ENCODE peak calls at places on chromosomes 16 and 17, in nine cellular contexts. I is uterus, D is heart left ventricle, N is GM06990, O is skeletal muscle cell, L is adipocyte, X is GM23338, Y is mucosa of descending colon, C is Peyer's patch. Q is an unnamed sample.

GRCh38 chr16:18024566-18024965 is 312.0 kb downstream of the NPIPA8 start:
- DNase-seq in L (no peak), D (no peak), N (no peak), I (no peak), O (no peak), C (no peak), X (no peak), Y (no peak), Q (no peak)

GRCh38 chr17:61285483-61286320 is 113.9 kb upstream of the TBX2 start:
- DNase-seq in O (peak; percentile 96), I (no peak), X (peak; percentile 70), D (no peak), L (peak; percentile 43), Y (no peak), N (no peak), C (no peak), Q (peak; percentile 86)

GRCh38 chr17:50165867-50166517 is at the start of gene SGCA:
- DNase-seq in Y (no peak), D (peak; percentile 76), N (no peak), O (no peak), I (no peak), L (no peak), C (no peak), X (no peak), Q (no peak)

GRCh38 chr16:27390157-27390556 is 11.8 kb upstream of the IL21R start:
- DNase-seq in I (no peak), L (no peak), N (no peak), O (no peak), C (no peak), Y (no peak), D (no peak), X (no peak), Q (no peak)

GRCh38 chr17:73906896-73907600 is 262.8 kb upstream of the SDK2 start:
- DNase-seq in X (no peak), C (no peak), O (no peak), I (no peak), L (no peak), D (no peak), Y (no peak), N (no peak), Q (no peak)

GRCh38 chr16:3065069-3065741 is at the start of gene IL32:
- DNase-seq in I (peak; percentile 53), O (peak; percentile 26), X (no peak), Y (peak; percentile 84), N (no peak), L (peak; percentile 82), D (peak; percentile 72), C (peak; percentile 65), Q (peak; percentile 86)

GRCh38 chr17:15181333-15181732 is 83.8 kb downstream of the PMP22 start:
- DNase-seq in N (no peak), X (no peak), O (no peak), L (no peak), C (no peak), D (no peak), I (no peak), Y (no peak), Q (no peak)

GRCh38 chr17:31596382-31597323 is 205.2 kb downstream of the RAB11FIP4 start:
- DNase-seq in C (peak; percentile 78), X (peak; percentile 32), D (peak; percentile 86), N (peak; percentile 81), I (peak; percentile 69), Y (peak; percentile 41), O (peak; percentile 97), L (peak; percentile 96), Q (peak; percentile 96)

GRCh38 chr17:73170921-73171320 is 6.1 kb downstream of the SSTR2 start:
- DNase-seq in I (no peak), O (no peak), Y (no peak), L (no peak), X (no peak), D (no peak), N (no peak), C (no peak), Q (no peak)

GRCh38 chr17:75570772-75571171 is 16.8 kb upstream of the MYO15B start:
- DNase-seq in X (no peak), L (no peak), I (no peak), O (no peak), C (no peak), Y (no peak), N (no peak), D (no peak), Q (no peak)

GRCh38 chr17:75572713-75573539 is 14.7 kb upstream of the MYO15B start:
- DNase-seq in Y (no peak), O (no peak), X (no peak), N (no peak), I (no peak), D (no peak), L (no peak), C (no peak), Q (no peak)

GRCh38 chr17:75571197-75571884 is 16.3 kb upstream of the MYO15B start:
- DNase-seq in N (peak; percentile 71), C (peak; percentile 77), X (no peak), Y (no peak), D (no peak), L (no peak), I (no peak), O (no peak), Q (peak; percentile 26)

GRCh38 chr17:75570034-75570676 is 17.4 kb upstream of the MYO15B start:
- DNase-seq in I (no peak), L (no peak), Y (no peak), O (no peak), N (no peak), C (no peak), X (no peak), D (no peak), Q (no peak)

DNA sequence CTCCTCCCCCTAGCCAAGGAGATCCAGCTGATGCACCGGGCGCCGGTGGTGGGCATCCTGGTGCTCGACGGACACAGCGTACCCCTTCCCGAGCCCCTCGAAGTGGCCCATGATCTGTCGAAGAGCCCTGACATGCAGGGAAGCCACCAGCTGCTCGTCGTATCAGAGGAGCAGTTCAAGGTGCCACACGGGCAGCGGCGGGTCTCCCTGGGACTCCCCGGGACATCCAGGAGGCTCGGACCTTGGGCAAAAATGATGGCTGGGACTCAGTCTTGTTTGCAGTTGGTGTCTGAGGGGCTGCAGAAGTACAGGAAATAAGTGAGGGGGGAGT is 15.8 kb upstream of the MYO15B start:
- DNase-seq in C (no peak), O (no peak), I (no peak), L (no peak), D (no peak), Y (no peak), N (no peak), X (no peak), Q (no peak)
- H3K4me3 ChIP-seq in C (no peak overlapping the region), O (no peak overlapping the region), I (no peak overlapping the region), L (no peak overlapping the region), D (no peak overlapping the region), Y (no peak overlapping the region), N (peak overlapping the region; percentile 28), X (no peak overlapping the region), Q (no peak overlapping the region)

GRCh38 chr16:69727916-69728270 is 1.5 kb upstream of the NQO1 start:
- DNase-seq in X (no peak), C (no peak), O (no peak), D (no peak), I (no peak), L (no peak), N (no peak), Y (peak; percentile 25), Q (no peak)

GRCh38 chr16:69726313-69727060 is at the start of gene NQO1:
- DNase-seq in O (peak; percentile 94), Y (peak; percentile 96), N (peak; percentile 94), L (peak; percentile 98), X (peak; percentile 98), C (peak; percentile 95), D (peak; percentile 96), I (peak; percentile 91), Q (peak; percentile 99)

GRCh38 chr16:69732101-69732500 is 5.7 kb upstream of the NQO1 start:
- DNase-seq in D (no peak), Y (peak; percentile 37), I (no peak), L (no peak), C (no peak), X (no peak), N (no peak), O (no peak), Q (no peak)
- H3K4me3 ChIP-seq in D (no peak overlapping the region), Y (no peak overlapping the region), I (no peak overlapping the region), L (no peak overlapping the region), C (no peak overlapping the region), X (no peak overlapping the region), N (no peak overlapping the region), O (no peak overlapping the region), Q (no peak overlapping the region)

DNA sequence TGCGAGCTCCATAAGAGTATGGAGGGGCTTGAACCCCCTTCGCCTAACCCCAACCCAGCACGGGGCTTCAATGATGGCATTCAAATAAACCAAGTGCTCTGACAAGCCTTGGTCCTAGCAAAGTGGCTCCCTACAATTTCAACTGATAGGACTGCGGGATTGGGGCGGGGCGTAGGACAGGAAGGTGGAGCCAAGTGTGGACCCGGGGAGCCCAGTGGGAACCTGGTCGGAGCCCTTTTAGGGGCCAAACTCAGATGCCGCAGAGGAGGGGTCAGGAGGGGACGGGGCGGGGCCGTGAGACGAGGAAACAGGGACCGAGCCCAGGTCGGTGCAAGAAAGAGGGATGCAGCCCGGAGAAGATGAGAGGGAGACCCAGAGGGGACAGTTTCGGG is 13.2 kb upstream of the CDIPT start:
- DNase-seq in X (peak; percentile 94), Y (no peak), L (no peak), D (no peak), O (no peak), C (no peak), N (no peak), I (no peak), Q (no peak)
- H3K4me3 ChIP-seq in X (peak overlapping the region; percentile 54), Y (no peak overlapping the region), L (no peak overlapping the region), D (no peak overlapping the region), O (peak overlapping the region; percentile 5), C (peak overlapping the region; percentile 15), N (no peak overlapping the region), I (no peak overlapping the region), Q (no peak overlapping the region)

GRCh38 chr17:44383861-44384260 is 5.6 kb downstream of the ITGA2B start:
- DNase-seq in I (no peak), L (no peak), X (no peak), N (no peak), C (no peak), O (no peak), Y (no peak), D (no peak), Q (no peak)

GRCh38 chr17:44383363-44383762 is 6.1 kb downstream of the ITGA2B start:
- DNase-seq in C (no peak), X (no peak), Y (no peak), I (no peak), O (no peak), D (no peak), L (no peak), N (no peak), Q (no peak)

GRCh38 chr17:44384823-44385286 is 4.6 kb downstream of the ITGA2B start:
- DNase-seq in I (no peak), D (no peak), Y (no peak), L (no peak), O (no peak), N (no peak), C (no peak), X (peak; percentile 68), Q (no peak)

GRCh38 chr17:44385287-44386181 is 3.9 kb downstream of the ITGA2B start:
- DNase-seq in L (peak; percentile 88), Y (peak; percentile 83), D (peak; percentile 90), O (no peak), N (peak; percentile 87), X (peak; percentile 96), I (peak; percentile 89), C (peak; percentile 63), Q (peak; percentile 64)

GRCh38 chr17:44384281-44384822 is 5.1 kb downstream of the ITGA2B start:
- DNase-seq in O (no peak), L (no peak), I (no peak), C (no peak), X (no peak), N (no peak), D (no peak), Y (no peak), Q (no peak)
- H3K4me3 ChIP-seq in O (no peak overlapping the region), L (no peak overlapping the region), I (no peak overlapping the region), C (no peak overlapping the region), X (peak overlapping the region; percentile 82), N (no peak overlapping the region), D (peak overlapping the region; percentile 56), Y (no peak overlapping the region), Q (no peak overlapping the region)

Q was measured in choroid plexus epithelial cell.